ENCODE peak calls at places on chromosomes 2 and 18, in five cellular contexts. D, X, S, Z and T are unnamed samples.

GRCh38 chr2:237540823-237541222 is 25.6 kb upstream of the PRLH start:
- DNase-seq in S (no peak), Z (peak; percentile 72), X (peak; percentile 46), D (peak; percentile 40), T (no peak)

GRCh38 chr2:101832114-101832513 is 134.6 kb downstream of the MAP4K4 start:
- DNase-seq in D (no peak), S (no peak), X (no peak), Z (no peak), T (no peak)

GRCh38 chr18:62157843-62158242 is 29.0 kb downstream of the PIGN start:
- DNase-seq in S (no peak), Z (no peak), X (no peak), D (no peak), T (no peak)

GRCh38 chr2:97730245-97730644 is 16.9 kb downstream of the ZAP70 start:
- DNase-seq in Z (no peak), D (peak; percentile 25), X (no peak), S (peak; percentile 11), T (peak; percentile 10)

GRCh38 chr2:3491306-3491705 is 28.0 kb downstream of the ADI1 start:
- DNase-seq in D (no peak), Z (no peak), S (peak; percentile 31), X (no peak), T (no peak)

GRCh38 chr2:234102112-234102511 is 51.6 kb downstream of the SPP2 start:
- DNase-seq in X (no peak), D (no peak), Z (no peak), S (no peak), T (no peak)

GRCh38 chr2:207133862-207134519 is 31.8 kb downstream of the KLF7 start:
- DNase-seq in Z (peak; percentile 56), X (peak; percentile 81), S (peak; percentile 75), D (peak; percentile 96), T (peak; percentile 92)

GRCh38 chr2:32008811-32009478 is 1.9 kb downstream of the MEMO1 start:
- DNase-seq in D (peak; percentile 7), Z (no peak), X (peak; percentile 26), S (no peak), T (no peak)

GRCh38 chr2:62713837-62714236 is 8.3 kb downstream of the EHBP1 start:
- DNase-seq in Z (no peak), X (no peak), S (no peak), D (peak; percentile 12), T (no peak)

GRCh38 chr18:41818381-41819355 is 136.4 kb upstream of the PIK3C3 start:
- DNase-seq in Z (no peak), S (no peak), X (no peak), D (no peak), T (no peak)

GRCh38 chr2:207256476-207257207 is 90.9 kb upstream of the KLF7 start:
- DNase-seq in D (peak; percentile 58), X (no peak), Z (no peak), S (no peak), T (no peak)

GRCh38 chr18:56009451-56009850 is 421.5 kb upstream of the TCF4 start:
- DNase-seq in X (no peak), Z (no peak), S (no peak), D (no peak), T (no peak)

GRCh38 chr2:121258066-121258465 is 26.9 kb downstream of the TFCP2L1 start:
- DNase-seq in S (no peak), D (no peak), X (no peak), Z (no peak), T (no peak)

GRCh38 chr2:60295591-60295962 is 257.9 kb downstream of the BCL11A start:
- DNase-seq in X (no peak), Z (no peak), D (no peak), S (no peak), T (no peak)

GRCh38 chr2:150477347-150477746 is 10.1 kb downstream of the RND3 start:
- DNase-seq in Z (no peak), S (no peak), X (no peak), D (no peak), T (peak; percentile 28)

GRCh38 chr18:45847119-45847518 is 21.6 kb downstream of the SIGLEC15 start:
- DNase-seq in X (no peak), S (no peak), Z (no peak), D (no peak), T (no peak)

DNA sequence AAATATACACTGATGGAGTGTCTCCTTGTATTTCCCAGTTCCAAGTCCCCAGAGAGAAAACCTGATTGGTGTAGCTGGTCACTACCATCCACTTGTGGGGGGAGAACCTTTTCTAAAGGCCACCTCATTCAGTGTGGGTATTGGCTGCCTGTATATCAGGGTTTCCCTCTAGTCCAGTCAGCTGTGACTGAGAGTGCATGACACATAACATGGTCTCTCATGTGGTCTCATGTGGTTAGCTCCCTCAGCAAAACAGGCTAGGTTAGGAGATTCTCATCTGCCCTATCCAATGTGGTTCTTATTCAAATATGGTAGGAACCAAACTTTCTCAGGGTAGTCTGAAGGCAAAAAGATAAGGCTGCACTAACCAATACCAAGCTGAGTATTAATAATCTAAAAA is 4.1 kb upstream of the GORASP2 start:
- DNase-seq in D (no peak), S (no peak), X (no peak), Z (no peak), T (no peak)
- H3K9me3 ChIP-seq in D (no peaks in the 10 kb centered on the region), S (no peaks in the 10 kb centered on the region), X (no peaks in the 10 kb centered on the region), Z (no peaks in the 10 kb centered on the region), T (peaks cover 8% of the 10 kb centered on the region)

DNA sequence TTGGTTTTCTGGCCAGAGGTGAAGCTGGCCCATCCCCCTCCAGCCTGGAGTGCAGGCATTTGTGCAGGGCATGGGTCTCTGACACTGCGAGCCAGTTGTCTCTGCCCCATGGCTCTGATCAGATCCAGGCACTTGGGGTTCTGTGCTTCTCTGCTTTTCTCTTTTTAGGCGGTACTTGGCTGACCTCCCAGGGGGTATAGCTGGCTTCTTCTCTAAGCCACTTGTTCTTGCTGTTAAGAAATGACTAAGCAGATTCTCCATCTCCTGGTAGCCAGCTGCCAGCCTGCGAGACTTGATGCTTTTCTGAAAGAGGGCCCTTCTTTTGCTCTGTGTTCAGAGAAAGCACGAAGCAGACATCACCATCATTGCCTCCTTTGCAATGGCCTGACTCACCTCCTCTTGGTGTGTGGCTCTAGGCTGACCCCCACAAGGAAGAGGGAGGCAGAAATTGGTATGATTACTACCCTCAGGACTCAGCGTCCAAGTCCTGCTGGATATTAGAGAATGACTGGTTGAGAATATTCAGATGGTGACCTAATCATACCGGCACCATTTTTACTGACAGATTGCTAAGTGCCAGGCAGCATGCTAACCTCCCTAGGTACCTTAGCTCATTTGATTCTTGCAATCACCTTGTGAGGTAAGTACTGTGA is 32.7 kb downstream of the TNP1 start:
- DNase-seq in Z (no peak), X (no peak), D (no peak), S (no peak), T (no peak)
- H3K27ac ChIP-seq in Z (no peak overlapping the region), X (no peak overlapping the region), D (no peak overlapping the region), S (no peak overlapping the region), T (no peak overlapping the region)

GRCh38 chr18:4605222-4605621 is 150.1 kb upstream of the DLGAP1 start:
- DNase-seq in S (no peak), Z (no peak), X (no peak), D (no peak), T (no peak)
- H3K4me3 ChIP-seq in S (no peak overlapping the region), Z (no peak overlapping the region), X (no peak overlapping the region), D (no peak overlapping the region), T (no peak overlapping the region)

GRCh38 chr2:46097714-46098480 is 199.3 kb upstream of the EPAS1 start:
- DNase-seq in Z (no peak), S (no peak), X (peak; percentile 79), D (peak; percentile 99), T (no peak)

GRCh38 chr2:46096272-46096671 is 200.9 kb upstream of the EPAS1 start:
- DNase-seq in D (no peak), X (no peak), Z (no peak), S (no peak), T (no peak)

GRCh38 chr2:46106690-46107089 is 190.5 kb upstream of the EPAS1 start:
- DNase-seq in X (no peak), S (no peak), D (no peak), Z (no peak), T (no peak)

GRCh38 chr2:46098606-46099005 is 198.6 kb upstream of the EPAS1 start:
- DNase-seq in S (no peak), Z (no peak), X (no peak), D (peak; percentile 73), T (no peak)

DNA sequence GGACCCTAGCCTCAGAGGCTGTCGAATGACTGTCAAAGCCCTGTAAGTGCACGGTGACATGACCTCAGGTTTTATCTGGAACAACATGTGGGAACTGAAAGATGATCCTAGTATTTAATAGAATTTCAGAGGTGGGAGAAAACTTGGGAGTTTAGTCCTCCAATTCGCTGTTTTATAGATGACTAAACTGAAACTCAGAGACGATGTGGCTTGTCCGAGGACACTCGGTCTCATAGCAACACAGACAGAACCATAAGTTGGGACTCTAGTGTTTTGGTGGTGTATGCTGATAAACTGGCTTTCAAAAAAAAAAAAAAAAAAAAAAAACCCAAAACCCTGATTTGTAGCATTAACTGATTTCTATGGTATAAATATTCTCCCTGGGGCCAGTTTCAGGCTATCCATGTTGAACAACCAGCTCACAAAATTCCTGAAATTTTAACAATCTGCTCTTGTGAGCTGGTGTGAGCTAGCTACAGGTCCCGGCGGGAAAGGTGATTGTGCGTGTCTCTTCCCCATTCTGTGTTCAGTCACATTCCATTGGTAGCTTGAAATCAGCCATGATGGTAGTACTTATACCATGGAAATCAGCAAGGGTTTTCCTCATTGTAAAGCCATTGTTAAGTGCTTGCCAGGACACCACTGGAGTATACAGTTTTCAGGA is 195.5 kb upstream of the EPAS1 start:
- DNase-seq in S (no peak), D (no peak), X (no peak), Z (no peak), T (no peak)
- H3K9me3 ChIP-seq in S (peaks cover 10% of the 10 kb centered on the region), D (no peaks in the 10 kb centered on the region), X (no peaks in the 10 kb centered on the region), Z (no peaks in the 10 kb centered on the region), T (no peaks in the 10 kb centered on the region)

GRCh38 chr2:28626891-28627421 is 124.7 kb upstream of the PPP1CB start:
- DNase-seq in Z (no peak), X (no peak), D (peak; percentile 91), S (peak; percentile 46), T (peak; percentile 73)
- H3K27ac ChIP-seq in Z (peak overlapping the region; percentile 91), X (peak overlapping the region; percentile 87), D (peak overlapping the region; percentile 39), S (peak overlapping the region; percentile 85), T (peak overlapping the region; percentile 89)

GRCh38 chr2:36367497-36368353 is 12.1 kb downstream of the CRIM1 start:
- DNase-seq in X (peak; percentile 28), S (no peak), Z (no peak), D (peak; percentile 41), T (no peak)
- H3K4me3 ChIP-seq in X (no peak overlapping the region), S (no peak overlapping the region), Z (no peak overlapping the region), D (no peak overlapping the region), T (peak overlapping the region; percentile 51)

GRCh38 chr2:64649626-64650025 is 4.1 kb downstream of the SERTAD2 start:
- DNase-seq in Z (peak; percentile 29), X (peak; percentile 47), D (no peak), S (no peak), T (peak; percentile 86)

GRCh38 chr2:64652231-64653173 is 1.2 kb downstream of the SERTAD2 start:
- DNase-seq in S (peak; percentile 77), D (peak; percentile 77), X (peak; percentile 84), Z (peak; percentile 34), T (no peak)

GRCh38 chr2:64651590-64651989 is 2.1 kb downstream of the SERTAD2 start:
- DNase-seq in D (no peak), X (no peak), Z (no peak), S (no peak), T (no peak)

GRCh38 chr2:64650257-64650656 is 3.5 kb downstream of the SERTAD2 start:
- DNase-seq in S (no peak), Z (no peak), D (no peak), X (no peak), T (no peak)

GRCh38 chr2:64650722-64651338 is 2.9 kb downstream of the SERTAD2 start:
- DNase-seq in Z (no peak), X (no peak), S (no peak), D (no peak), T (no peak)
- H3K9me3 ChIP-seq in Z (no peaks in the 10 kb centered on the region), X (no peaks in the 10 kb centered on the region), S (no peaks in the 10 kb centered on the region), D (no peaks in the 10 kb centered on the region), T (no peaks in the 10 kb centered on the region)